ENCODE peak calls at places on chromosomes 2 and 18, in nine cellular contexts. X is fibroblast of lung; N is RWPE2; F is GM06990; K is SJSA1; C is upper lobe of right lung; B is BJ; W is psoas muscle; U is CD8-positive, alpha-beta memory T cell. O is an unnamed sample.
A peak's percentile ranks its signal among the peaks of the same experiment; 100 is the strongest.

GRCh38 chr2:38148501-38148900 is 72.5 kb upstream of the CYP1B1 start:
- DNase-seq in N (peak; percentile 66), W (no peak), F (no peak), U (no peak), C (peak; percentile 66), X (peak; percentile 90), K (no peak), B (no peak), O (no peak)

GRCh38 chr2:173605994-173606393 is 251.3 kb downstream of the CDCA7 start:
- DNase-seq in U (no peak), B (no peak), K (no peak), F (no peak), X (no peak), N (no peak), W (no peak), C (no peak), O (no peak)

GRCh38 chr2:189268763-189269162 is 89.2 kb upstream of the COL5A2 start:
- DNase-seq in U (no peak), F (no peak), W (no peak), K (no peak), B (no peak), C (no peak), N (no peak), X (no peak), O (no peak)

GRCh38 chr2:110732422-110733413 is at the start of gene ACOXL:
- DNase-seq in N (no peak), W (no peak), U (no peak), B (no peak), X (no peak), K (no peak), C (peak; percentile 94), F (no peak), O (no peak)

GRCh38 chr18:71485578-71485977 is 1058.6 kb downstream of the CBLN2 start:
- DNase-seq in U (no peak), N (no peak), B (no peak), X (peak; percentile 85), K (no peak), C (no peak), W (no peak), F (no peak), O (no peak)

GRCh38 chr2:25972049-25972823 is 10.1 kb downstream of the KIF3C start:
- DNase-seq in B (no peak), U (no peak), W (no peak), N (no peak), F (no peak), X (no peak), K (no peak), C (no peak), O (no peak)

GRCh38 chr2:190804182-190804795 is 76.3 kb upstream of the GLS start:
- DNase-seq in X (peak; percentile 56), K (no peak), W (no peak), C (no peak), N (no peak), F (no peak), B (no peak), U (no peak), O (no peak)

GRCh38 chr2:12340164-12340563 is 376.6 kb upstream of the TRIB2 start:
- DNase-seq in K (no peak), X (peak; percentile 69), N (no peak), W (no peak), F (no peak), U (no peak), C (no peak), B (peak; percentile 16), O (no peak)

GRCh38 chr2:69589973-69590652 is 53.4 kb downstream of the AAK1 start:
- DNase-seq in W (no peak), K (no peak), X (no peak), F (no peak), B (no peak), C (no peak), N (no peak), U (no peak), O (no peak)

GRCh38 chr2:55618025-55618648 is 715 bp upstream of the PPP4R3B start:
- DNase-seq in X (no peak), K (peak; percentile 52), W (no peak), B (no peak), U (no peak), F (no peak), N (no peak), C (no peak), O (no peak)

GRCh38 chr2:148746973-148747372 is 102.4 kb downstream of the EPC2 start:
- DNase-seq in C (no peak), U (no peak), W (no peak), X (no peak), F (no peak), K (no peak), N (no peak), B (no peak), O (no peak)

GRCh38 chr2:29123584-29124349 is 8.6 kb downstream of the CLIP4 start:
- DNase-seq in F (no peak), B (peak; percentile 47), C (no peak), U (no peak), W (no peak), K (peak; percentile 69), N (peak; percentile 72), X (peak; percentile 72), O (no peak)

GRCh38 chr2:44777542-44777941 is 164.0 kb upstream of the SIX3 start:
- DNase-seq in W (no peak), F (no peak), K (no peak), U (no peak), C (no peak), B (no peak), N (no peak), X (no peak), O (no peak)

GRCh38 chr18:56967032-56967431 is 179.9 kb upstream of the BOD1L2 start:
- DNase-seq in K (no peak), U (no peak), W (no peak), C (no peak), B (no peak), X (no peak), N (no peak), F (no peak), O (no peak)

GRCh38 chr2:11658208-11658607 is 11.8 kb downstream of the NTSR2 start:
- DNase-seq in B (no peak), K (no peak), F (no peak), W (no peak), X (no peak), U (no peak), C (no peak), N (no peak), O (no peak)

DNA sequence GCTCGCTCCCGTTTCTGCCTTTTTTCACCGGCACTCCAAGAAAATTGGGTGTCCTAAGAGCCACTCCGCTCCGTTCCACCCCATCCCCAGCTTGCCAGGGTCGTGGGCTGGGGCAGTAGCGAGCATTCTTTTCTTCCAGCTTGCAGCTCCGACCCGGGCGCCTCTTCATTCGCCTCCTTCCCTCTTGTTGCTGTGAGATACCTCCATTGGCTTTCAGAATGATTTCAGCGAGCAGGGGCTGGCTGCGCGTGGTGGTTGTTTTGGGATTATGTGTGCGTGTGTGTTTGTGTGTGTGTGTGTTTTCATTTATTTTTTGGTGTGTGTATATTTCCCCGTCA is 1.2 kb downstream of the HOXD3 start:
- DNase-seq in X (no peak), B (no peak), F (no peak), W (no peak), U (no peak), C (no peak), N (no peak), K (no peak), O (no peak)
- H3K4me3 ChIP-seq in X (no peak overlapping the region), B (no peak overlapping the region), F (no peak overlapping the region), W (no peak overlapping the region), U (no peak overlapping the region), C (no peak overlapping the region), N (no peak overlapping the region), K (no peak overlapping the region), O (no peak overlapping the region)

GRCh38 chr2:202039278-202040100 is 5.8 kb downstream of the FZD7 start:
- DNase-seq in K (no peak), F (no peak), X (no peak), U (no peak), B (no peak), W (no peak), C (no peak), N (no peak), O (no peak)
- H3K4me3 ChIP-seq in K (peak overlapping the region; percentile 10), F (no peak overlapping the region), X (peak overlapping the region; percentile 17), U (no peak overlapping the region), B (peak overlapping the region; percentile 91), W (peak overlapping the region; percentile 87), C (no peak overlapping the region), N (no peak overlapping the region), O (no peak overlapping the region)

GRCh38 chr2:174798801-174799200 is 34.5 kb upstream of the CHRNA1 start:
- DNase-seq in X (no peak), N (no peak), C (no peak), K (no peak), U (no peak), W (no peak), F (no peak), B (no peak), O (no peak)

GRCh38 chr2:174797792-174798276 is 33.6 kb upstream of the CHRNA1 start:
- DNase-seq in W (no peak), C (no peak), U (no peak), X (peak; percentile 50), N (no peak), B (peak; percentile 79), F (no peak), K (peak; percentile 43), O (no peak)

GRCh38 chr2:174794851-174795374 is 30.6 kb upstream of the CHRNA1 start:
- DNase-seq in C (no peak), X (peak; percentile 40), U (no peak), W (no peak), N (no peak), F (no peak), K (no peak), B (peak; percentile 59), O (no peak)

GRCh38 chr2:174792309-174793025 is 28.2 kb upstream of the CHRNA1 start:
- DNase-seq in K (no peak), U (no peak), W (no peak), B (no peak), C (no peak), X (no peak), F (no peak), N (no peak), O (no peak)

DNA sequence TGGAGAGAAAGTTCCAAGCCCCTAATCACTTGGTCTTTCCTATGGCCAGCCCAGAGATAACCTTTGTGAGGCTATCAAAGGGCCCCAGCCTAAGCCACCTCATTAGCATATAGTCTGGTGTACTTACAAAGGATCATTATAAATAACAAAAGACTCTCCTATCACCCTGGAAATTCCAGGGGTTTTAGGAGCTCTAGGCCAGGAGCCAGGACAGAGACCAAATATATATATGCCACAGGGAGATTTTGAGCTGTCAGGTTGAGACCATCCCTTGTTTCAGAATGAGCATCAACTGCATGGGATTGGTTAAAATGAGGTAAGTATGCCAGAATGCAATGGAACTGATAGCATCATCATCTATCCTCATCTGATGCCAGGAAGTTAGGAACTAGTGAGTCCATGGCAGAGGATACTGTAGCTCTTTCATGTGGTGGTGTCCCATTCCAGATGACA is 32.1 kb upstream of the CHRNA1 start:
- DNase-seq in B (no peak), W (no peak), C (no peak), K (no peak), X (no peak), N (no peak), U (no peak), F (no peak), O (no peak)
- H3K4me3 ChIP-seq in B (no peak overlapping the region), W (no peak overlapping the region), C (no peak overlapping the region), K (no peak overlapping the region), X (no peak overlapping the region), N (no peak overlapping the region), U (no peak overlapping the region), F (no peak overlapping the region), O (no peak overlapping the region)

DNA sequence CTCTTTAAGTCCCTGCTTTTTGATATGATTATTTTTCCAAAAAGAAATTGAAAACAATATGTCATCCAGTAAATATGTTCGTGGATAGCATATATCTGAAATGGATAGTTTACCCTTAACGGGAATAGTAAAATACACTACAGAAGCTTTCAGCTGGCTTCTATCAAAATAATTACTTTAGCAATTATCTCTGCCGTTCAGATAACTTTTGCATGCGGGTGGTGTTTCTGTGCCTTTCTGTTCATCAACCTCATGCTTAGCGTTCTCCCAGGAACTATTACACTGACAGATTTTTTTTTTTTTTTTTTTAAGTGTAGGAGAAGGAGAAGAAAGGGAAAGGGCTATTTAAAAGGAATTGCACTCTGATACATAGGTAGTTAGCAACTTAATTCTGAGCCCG is 53.6 kb downstream of the TSHZ1 start:
- DNase-seq in X (no peak), U (no peak), F (no peak), W (no peak), K (no peak), C (no peak), N (no peak), B (no peak), O (no peak)
- H3K4me3 ChIP-seq in X (no peak overlapping the region), U (no peak overlapping the region), F (no peak overlapping the region), W (no peak overlapping the region), K (no peak overlapping the region), C (no peak overlapping the region), N (no peak overlapping the region), B (no peak overlapping the region), O (no peak overlapping the region)

O was measured in GM12864.